ENCODE peak calls at places on chromosomes 11 and 22, in seven cellular contexts. C is GM12865; B is brain microvascular endothelial cell; A is renal cortical epithelial cell; W is iris pigment epithelial cell; J is activated CD4-positive, alpha-beta T cell treated with anti-CD3 and anti-CD28 coated beads, Interleukin-2, amount 10 ng/mL, durations not matched to agents 7 days and 5 days; N is GM12891. R is an unnamed sample.

GRCh38 chr11:15897211-15897960 is 459.0 kb downstream of the SOX6 start:
- DNase-seq in C (no peak), A (peak), B (peak), J (no peak), N (no peak), W (peak), R (no peak)

GRCh38 chr11:12121504-12121903 is 11.1 kb downstream of the MICAL2 start:
- DNase-seq in W (no peak), B (no peak), A (no peak), N (no peak), J (no peak), C (no peak), R (no peak)

GRCh38 chr11:131474947-131475346 is 104.5 kb downstream of the NTM start:
- DNase-seq in A (no peak), J (no peak), W (no peak), C (no peak), N (no peak), B (no peak), R (no peak)

GRCh38 chr22:43510226-43511070 is 98.6 kb downstream of the MPPED1 start:
- DNase-seq in A (no peak), W (no peak), J (no peak), B (no peak), N (no peak), C (no peak), R (no peak)

GRCh38 chr11:23022854-23023253 is 162.6 kb upstream of the CCDC179 start:
- DNase-seq in N (no peak), C (no peak), W (no peak), B (no peak), J (no peak), A (no peak), R (no peak)

GRCh38 chr22:39224550-39224949 is 20.2 kb downstream of the PDGFB start:
- DNase-seq in B (no peak), C (no peak), W (no peak), A (no peak), J (no peak), N (no peak), R (no peak)

GRCh38 chr11:20066783-20067156 is 93.5 kb downstream of the DBX1 start:
- DNase-seq in B (no peak), W (no peak), C (no peak), N (no peak), A (no peak), J (no peak), R (no peak)

GRCh38 chr11:100639140-100639539 is 47.9 kb upstream of the ARHGAP42 start:
- DNase-seq in J (no peak), W (peak), N (no peak), C (no peak), A (peak), B (peak), R (no peak)

GRCh38 chr11:31844351-31844750 is 33.2 kb upstream of the PAX6 start:
- DNase-seq in A (no peak), B (peak), J (no peak), C (no peak), W (peak), N (no peak), R (no peak)

GRCh38 chr22:48499456-48500425 is 1327.9 kb downstream of the BRD1 start:
- DNase-seq in J (no peak), C (no peak), W (no peak), N (no peak), B (no peak), A (no peak), R (no peak)

GRCh38 chr11:65854871-65855837 is 2.8 kb downstream of the CFL1 start:
- DNase-seq in B (no peak), N (no peak), C (peak), W (no peak), A (no peak), J (no peak), R (peak)

GRCh38 chr11:76523147-76523546 is 78.3 kb downstream of the EMSY start:
- DNase-seq in A (no peak), C (no peak), N (no peak), J (no peak), B (peak), W (no peak), R (no peak)

GRCh38 chr11:2927851-2928604 is 1.2 kb downstream of the PHLDA2 start:
- DNase-seq in W (peak), B (no peak), C (no peak), N (no peak), A (no peak), J (no peak), R (no peak)

GRCh38 chr22:50112151-50113118 is 22.6 kb downstream of the MOV10L1 start:
- DNase-seq in A (peak), B (peak), N (no peak), W (peak), C (peak), J (no peak), R (no peak)

GRCh38 chr11:17703951-17704350 is 15.4 kb upstream of the MYOD1 start:
- DNase-seq in B (peak), C (peak), W (peak), A (no peak), N (no peak), J (no peak), R (no peak)

GRCh38 chr11:2673871-2674471 is 25.8 kb downstream of the KCNQ1OT1 start:
- DNase-seq in C (no peak), J (no peak), W (no peak), N (no peak), B (no peak), A (no peak), R (peak)

R was measured in ecto neural progenitor cell.